ENCODE peak calls at places on chromosomes 5 and 9, in four cellular contexts. Y is GM10248; J is neural crest cell; F is CD8-positive, alpha-beta T cell. O is an unnamed sample.

GRCh38 chr9:133532937-133533668 is 1.4 kb upstream of the ADAMTSL2 start:
- DNase-seq in Y (peak), F (peak), J (peak), O (peak)

GRCh38 chr9:12838546-12838945 is 63.7 kb downstream of the LURAP1L start:
- DNase-seq in F (no peak), Y (no peak), J (no peak), O (no peak)

GRCh38 chr5:76351577-76351976 is 51.5 kb upstream of the IQGAP2 start:
- DNase-seq in Y (peak), F (no peak), J (no peak), O (no peak)

GRCh38 chr9:125126019-125126746 is 17.1 kb downstream of the SCAI start:
- DNase-seq in J (no peak), F (peak), Y (peak), O (no peak)

GRCh38 chr9:27421567-27421966 is 102.5 kb upstream of the IFNK start:
- DNase-seq in Y (no peak), F (no peak), J (no peak), O (no peak)

GRCh38 chr5:125336401-125336800 is 590.0 kb upstream of the ZNF608 start:
- DNase-seq in J (no peak), Y (no peak), F (no peak), O (no peak)

GRCh38 chr9:86706391-86706790 is 240.9 kb downstream of the GAS1 start:
- DNase-seq in Y (no peak), F (no peak), J (no peak), O (no peak)

GRCh38 chr9:34995288-34996060 is 5.9 kb downstream of the DNAJB5 start:
- DNase-seq in F (no peak), J (no peak), Y (no peak), O (no peak)

GRCh38 chr5:139669681-139670368 is 21.7 kb downstream of the CXXC5 start:
- DNase-seq in J (no peak), Y (peak), F (peak), O (no peak)

GRCh38 chr9:3993783-3994182 is 306.1 kb downstream of the GLIS3 start:
- DNase-seq in Y (no peak), J (no peak), F (no peak), O (no peak)

GRCh38 chr5:159638954-159639559 is 277.2 kb upstream of the ADRA1B start:
- DNase-seq in F (no peak), Y (no peak), J (no peak), O (no peak)

GRCh38 chr5:99775189-99775588 is 760.0 kb upstream of the FAM174A start:
- DNase-seq in J (no peak), F (no peak), Y (no peak), O (no peak)

GRCh38 chr5:90983148-90983547 is 400.0 kb downstream of the ARRDC3 start:
- DNase-seq in F (no peak), Y (no peak), J (no peak), O (no peak)

GRCh38 chr9:38394419-38394818 is 1.9 kb downstream of the ALDH1B1 start:
- DNase-seq in Y (no peak), F (no peak), J (no peak), O (no peak)

GRCh38 chr5:98705841-98706240 is 67.6 kb upstream of the RGMB start:
- DNase-seq in Y (no peak), J (no peak), F (no peak), O (no peak)

GRCh38 chr9:96363175-96363967 is 20.1 kb downstream of the SLC35D2 start:
- DNase-seq in Y (no peak), F (no peak), J (no peak), O (no peak)

GRCh38 chr9:116592926-116593325 is 94.2 kb upstream of the TRIM32 start:
- DNase-seq in J (no peak), Y (no peak), F (no peak), O (no peak)

GRCh38 chr5:105101597-105101996 is 1539.0 kb upstream of the NUDT12 start:
- DNase-seq in F (no peak), Y (no peak), J (no peak), O (no peak)

GRCh38 chr5:75089137-75089536 is 36.8 kb upstream of the GCNT4 start:
- DNase-seq in F (no peak), J (no peak), Y (no peak), O (no peak)

GRCh38 chr5:36398137-36398536 is 96.4 kb upstream of the RANBP3L start:
- DNase-seq in J (no peak), F (no peak), Y (no peak), O (no peak)

GRCh38 chr5:13976867-13977479 is 32.5 kb upstream of the DNAH5 start:
- DNase-seq in F (no peak), Y (no peak), J (peak), O (no peak)

GRCh38 chr9:135332516-135332915 is 147.1 kb upstream of the PPP1R26 start:
- DNase-seq in Y (no peak), J (no peak), F (no peak), O (no peak)

GRCh38 chr5:83145882-83146331 is 68.6 kb downstream of the XRCC4 start:
- DNase-seq in Y (no peak), F (no peak), J (no peak), O (no peak)

GRCh38 chr9:77218612-77219011 is 41.3 kb downstream of the VPS13A start:
- DNase-seq in Y (no peak), F (no peak), J (no peak), O (no peak)

GRCh38 chr5:116571568-116572321 is 2.9 kb downstream of the SEMA6A start:
- DNase-seq in J (no peak), F (no peak), Y (no peak), O (no peak)

GRCh38 chr5:102910240-102911226 is 155.4 kb downstream of the PAM start:
- DNase-seq in F (no peak), J (no peak), Y (no peak), O (no peak)

GRCh38 chr5:127447822-127448221 is 69.6 kb upstream of the PRRC1 start:
- DNase-seq in J (no peak), F (no peak), Y (no peak), O (no peak)

GRCh38 chr9:109253637-109254284 is 67.1 kb downstream of the EPB41L4B start:
- DNase-seq in Y (no peak), F (no peak), J (no peak), O (no peak)

GRCh38 chr9:82168585-82168984 is 180.0 kb downstream of the SPATA31D1 start:
- DNase-seq in F (no peak), Y (no peak), J (no peak), O (no peak)

GRCh38 chr9:78236511-78236950 is 656 bp downstream of the CEP78 start:
- DNase-seq in Y (peak), J (no peak), F (no peak), O (no peak)

GRCh38 chr9:114178756-114179450 is 23.6 kb downstream of the COL27A1 start:
- DNase-seq in J (no peak), Y (no peak), F (no peak), O (no peak)

GRCh38 chr5:133807348-133807747 is 161.1 kb downstream of the C5orf15 start:
- DNase-seq in J (no peak), Y (no peak), F (no peak), O (no peak)

GRCh38 chr9:91075279-91075678 is 273.7 kb downstream of the SYK start:
- DNase-seq in Y (peak), F (no peak), J (no peak), O (no peak)

GRCh38 chr5:123036391-123037103 is at the start of gene PPIC:
- DNase-seq in F (no peak), J (peak), Y (peak), O (peak)

GRCh38 chr5:154648706-154649105 is 106.5 kb upstream of the LARP1 start:
- DNase-seq in F (no peak), J (no peak), Y (no peak), O (no peak)

GRCh38 chr9:110048473-110048975 is 159.4 kb downstream of the C9orf152 start:
- DNase-seq in J (peak), Y (peak), F (peak), O (peak)

GRCh38 chr9:37380570-37380969 is 41.9 kb upstream of the GRHPR start:
- DNase-seq in Y (no peak), F (no peak), J (no peak), O (no peak)

GRCh38 chr5:50711280-50711679 is 44.8 kb downstream of the PARP8 start:
- DNase-seq in J (no peak), F (peak), Y (peak), O (no peak)

GRCh38 chr5:179270581-179271300 is 74.5 kb downstream of the ADAMTS2 start:
- DNase-seq in F (peak), Y (no peak), J (no peak), O (no peak)

DNA sequence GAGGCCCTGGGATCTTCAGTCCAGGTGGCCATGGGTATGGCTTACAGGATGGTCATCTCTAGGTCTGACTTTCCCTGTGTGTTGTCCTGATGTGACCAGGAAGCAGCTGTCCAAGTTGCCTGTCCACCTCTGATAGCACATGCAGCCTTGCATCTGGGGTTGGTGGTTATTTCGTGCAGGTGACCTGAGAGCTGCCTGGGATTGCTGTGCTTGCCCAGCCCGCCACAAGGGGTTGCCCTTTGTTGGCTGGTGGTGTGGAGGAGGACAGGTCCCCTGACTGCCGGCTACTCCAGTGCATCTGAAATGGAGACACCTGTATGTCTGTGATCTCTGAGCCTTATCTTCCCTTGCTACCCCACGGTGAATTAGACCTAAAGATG is 212.6 kb downstream of the ARHGAP26 start:
- DNase-seq in J (no peak), F (no peak), Y (no peak), O (no peak)
- TF ChIP-seq CTCF in J (peak), F (no peak), Y (no peak), O (no peak)

DNA sequence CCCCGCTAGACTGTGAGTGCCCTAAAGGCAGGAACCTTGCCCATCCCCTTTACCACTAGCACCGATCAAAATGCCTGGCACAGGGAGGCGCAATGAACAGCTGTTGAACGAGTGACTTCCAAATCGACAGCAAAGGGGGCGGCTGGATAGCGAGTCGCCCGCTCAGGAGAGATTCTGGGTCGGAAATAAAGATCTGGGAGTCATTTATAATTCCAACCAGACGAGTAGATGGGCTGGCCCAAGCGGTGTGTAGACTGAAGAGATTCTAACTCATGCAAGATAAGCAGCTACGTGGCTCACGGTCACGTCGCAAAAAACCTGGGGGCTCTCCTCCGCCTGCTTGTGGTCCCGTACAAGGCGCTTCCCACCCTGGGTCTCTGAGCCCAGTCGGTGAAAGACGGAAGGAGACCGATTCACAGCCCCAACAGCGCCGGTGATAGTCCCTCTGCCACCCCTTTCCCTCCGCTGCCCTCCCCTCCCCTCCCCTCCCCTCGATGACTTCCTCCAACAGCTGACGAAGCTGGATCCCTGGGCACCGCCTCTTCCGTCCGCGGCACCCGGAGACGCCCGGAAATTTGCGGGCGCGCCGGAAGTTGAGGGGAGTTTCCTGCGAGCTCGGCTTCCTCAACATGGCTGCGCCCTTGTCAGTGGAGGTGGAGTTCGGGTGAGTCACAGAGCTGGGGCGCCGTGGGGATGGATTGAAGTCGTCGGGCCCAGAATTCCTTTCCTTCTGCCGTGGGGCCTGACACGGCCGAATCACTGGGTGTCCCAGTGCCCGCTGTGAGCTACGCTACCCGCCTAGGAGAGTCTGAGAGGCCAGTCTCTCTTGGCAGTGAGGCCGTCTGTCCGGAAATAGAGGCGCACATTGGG is at the start of gene URM1:
- DNase-seq in J (peak), Y (peak), F (peak), O (peak)
- TF ChIP-seq CTCF in J (no peak), Y (no peak), F (no peak), O (peak)

GRCh38 chr5:131634996-131635754 is at the start of gene RAPGEF6:
- DNase-seq in F (peak), J (peak), Y (peak), O (peak)
- TF ChIP-seq CTCF in F (no peak), J (peak), Y (no peak), O (no peak)

GRCh38 chr9:71768388-71769174 is at the start of gene CEMIP2:
- DNase-seq in F (peak), J (peak), Y (peak), O (peak)
- TF ChIP-seq CTCF in F (peak), J (peak), Y (peak), O (peak)

GRCh38 chr5:169914766-169915165 is 65.5 kb downstream of the INSYN2B start:
- DNase-seq in Y (no peak), F (no peak), J (peak), O (no peak)

GRCh38 chr5:169913479-169913878 is 66.8 kb downstream of the INSYN2B start:
- DNase-seq in F (no peak), J (no peak), Y (no peak), O (no peak)

GRCh38 chr5:169910393-169910792 is 69.9 kb downstream of the INSYN2B start:
- DNase-seq in J (no peak), F (no peak), Y (no peak), O (no peak)

GRCh38 chr5:169909945-169910344 is 70.3 kb downstream of the INSYN2B start:
- DNase-seq in J (no peak), Y (no peak), F (no peak), O (no peak)

DNA sequence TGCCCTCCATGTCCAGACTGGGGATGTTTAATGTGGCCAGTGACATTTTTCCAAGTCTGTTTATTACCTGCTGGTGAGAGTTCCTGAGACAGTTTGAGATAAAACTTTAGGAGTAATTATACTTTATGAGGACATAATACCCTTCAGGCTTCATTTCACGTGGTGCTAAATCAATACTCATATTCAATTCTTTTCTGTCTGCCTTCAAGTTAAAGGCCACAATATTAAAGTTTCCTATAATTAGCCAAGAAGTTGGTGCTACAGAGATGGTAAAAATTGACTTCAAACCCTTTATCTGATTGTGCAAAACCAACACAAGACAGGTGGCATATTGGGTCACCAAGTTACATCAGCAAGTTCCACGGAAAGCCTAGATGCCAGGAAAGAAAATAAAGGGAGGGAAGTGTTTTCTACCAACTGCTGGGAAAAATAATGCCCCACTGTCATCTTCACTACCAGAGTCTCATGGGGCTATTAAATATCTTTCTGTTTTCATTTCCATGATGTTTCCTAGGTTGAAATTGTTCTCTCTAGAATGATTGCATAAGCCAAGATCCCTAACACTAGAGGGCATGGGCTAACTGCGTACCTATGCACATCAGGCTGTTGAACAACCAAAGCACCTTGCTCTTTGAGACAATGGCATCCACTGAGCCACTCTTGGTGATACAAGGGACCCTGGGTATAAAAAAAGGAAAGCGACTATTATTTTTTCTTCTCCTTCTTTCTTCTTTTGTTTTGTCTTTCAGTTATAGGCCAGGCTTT is 68.7 kb downstream of the INSYN2B start:
- DNase-seq in Y (no peak), F (no peak), J (no peak), O (no peak)
- TF ChIP-seq CTCF in Y (no peak), F (no peak), J (no peak), O (no peak)

GRCh38 chr5:132591140-132591539 is 34.4 kb downstream of the RAD50 start:
- DNase-seq in F (no peak), Y (peak), J (no peak), O (no peak)
- TF ChIP-seq CTCF in F (no peak), Y (peak), J (peak), O (no peak)

GRCh38 chr5:129094924-129095797 is 612 bp downstream of the ISOC1 start:
- DNase-seq in F (peak), Y (peak), J (peak), O (no peak)

GRCh38 chr5:129096382-129096991 is 1.9 kb downstream of the ISOC1 start:
- DNase-seq in Y (no peak), J (no peak), F (no peak), O (no peak)

GRCh38 chr5:129098488-129099183 is 4.1 kb downstream of the ISOC1 start:
- DNase-seq in J (no peak), F (no peak), Y (no peak), O (no peak)

GRCh38 chr5:129097498-129098296 is 3.1 kb downstream of the ISOC1 start:
- DNase-seq in Y (no peak), F (no peak), J (no peak), O (no peak)

GRCh38 chr5:129094087-129094923 is at the start of gene ISOC1:
- DNase-seq in F (peak), Y (peak), J (peak), O (peak)
- TF ChIP-seq CTCF in F (peak), Y (no peak), J (no peak), O (peak)

DNA sequence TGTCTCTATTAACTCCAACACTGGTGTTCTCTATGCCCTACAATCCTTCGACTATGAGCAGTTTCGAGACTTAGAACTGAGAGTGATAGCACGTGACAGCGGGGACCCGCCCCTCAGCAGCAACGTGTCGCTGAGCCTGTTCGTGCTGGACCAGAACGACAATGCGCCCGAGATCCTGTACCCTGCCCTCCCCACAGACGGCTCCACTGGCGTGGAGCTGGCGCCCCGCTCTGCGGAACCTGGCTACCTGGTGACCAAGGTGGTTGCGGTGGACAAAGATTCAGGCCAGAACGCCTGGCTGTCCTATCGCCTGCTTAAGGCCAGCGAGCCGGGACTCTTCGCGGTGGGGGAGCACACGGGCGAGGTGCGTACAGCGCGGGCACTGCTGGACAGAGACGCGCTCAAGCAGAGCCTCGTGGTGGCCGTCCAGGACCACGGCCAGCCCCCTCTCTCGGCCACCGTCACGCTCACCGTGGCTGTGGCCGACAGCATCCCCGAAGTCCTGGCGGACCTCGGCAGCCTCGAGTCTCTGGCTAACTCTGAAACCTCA is 2.0 kb downstream of the PCDHGA11 start:
- DNase-seq in F (no peak), J (no peak), Y (no peak), O (no peak)
- TF ChIP-seq CTCF in F (no peak), J (no peak), Y (no peak), O (no peak)

DNA sequence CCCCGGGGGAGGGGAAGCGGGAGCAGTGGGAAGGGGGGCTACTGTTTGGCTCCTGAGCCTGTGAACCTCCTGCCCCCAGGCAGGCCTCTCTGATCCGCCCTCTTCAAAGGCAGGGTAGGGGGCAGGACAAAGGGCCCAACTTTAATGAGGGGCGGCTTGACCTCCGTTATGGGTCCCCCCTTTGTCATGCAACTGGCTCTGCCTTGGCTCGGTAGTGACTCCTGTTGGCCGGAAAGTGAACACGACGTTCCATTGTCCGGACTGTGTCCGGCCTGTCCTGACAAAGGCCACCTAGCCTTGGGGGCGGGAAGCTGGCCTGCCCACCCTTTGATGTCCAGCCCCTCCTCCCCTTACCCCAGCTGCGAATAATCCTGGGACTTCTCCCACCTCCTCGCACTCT is 1.3 kb downstream of the CDX1 start:
- DNase-seq in F (no peak), Y (no peak), J (no peak), O (no peak)
- TF ChIP-seq CTCF in F (no peak), Y (no peak), J (no peak), O (no peak)

O was measured in D721Med.